ENCODE peak calls at places on chromosomes 2 and 18, in ten cellular contexts. One of them, this sample, is unnamed.

GRCh38 chr2:141791521-141791920 is 339.3 kb downstream of the LRP1B start:
- DNase-seq in activated T-cell treated with anti-CD3 and anti-CD28 coated beads for 24 hours: no peak
- DNase-seq in endothelial cell: no peak
- DNase-seq in pons: no peak
- DNase-seq in fibroblast of lung: no peak
- DNase-seq in HFFc6: no peak
- DNase-seq in cardiac fibroblast: no peak
- DNase-seq in neural progenitor cell: no peak
- DNase-seq in HEK293T: no peak
- DNase-seq in T-helper 2 cell: no peak
- DNase-seq in this sample: no peak

GRCh38 chr2:205763708-205764501 is 81.6 kb downstream of the NRP2 start:
- DNase-seq in cardiac fibroblast: peak
- DNase-seq in fibroblast of lung: peak
- DNase-seq in neural progenitor cell: peak
- DNase-seq in endothelial cell: peak
- DNase-seq in activated T-cell treated with anti-CD3 and anti-CD28 coated beads for 24 hours: no peak
- DNase-seq in HFFc6: peak
- DNase-seq in pons: no peak
- DNase-seq in HEK293T: no peak
- DNase-seq in T-helper 2 cell: no peak
- DNase-seq in this sample: peak

GRCh38 chr2:202032841-202033316 is 776 bp upstream of the FZD7 start:
- DNase-seq in endothelial cell: peak
- DNase-seq in pons: peak
- DNase-seq in fibroblast of lung: peak
- DNase-seq in HEK293T: peak
- DNase-seq in T-helper 2 cell: no peak
- DNase-seq in activated T-cell treated with anti-CD3 and anti-CD28 coated beads for 24 hours: no peak
- DNase-seq in neural progenitor cell: peak
- DNase-seq in HFFc6: peak
- DNase-seq in cardiac fibroblast: peak
- DNase-seq in this sample: peak

GRCh38 chr18:62341423-62341920 is 16.4 kb downstream of the TNFRSF11A start:
- DNase-seq in endothelial cell: no peak
- DNase-seq in HFFc6: no peak
- DNase-seq in pons: no peak
- DNase-seq in activated T-cell treated with anti-CD3 and anti-CD28 coated beads for 24 hours: no peak
- DNase-seq in cardiac fibroblast: no peak
- DNase-seq in neural progenitor cell: no peak
- DNase-seq in T-helper 2 cell: no peak
- DNase-seq in fibroblast of lung: no peak
- DNase-seq in HEK293T: no peak
- DNase-seq in this sample: no peak

GRCh38 chr2:168992591-168993349 is 38.4 kb downstream of the ABCB11 start:
- DNase-seq in endothelial cell: no peak
- DNase-seq in HEK293T: no peak
- DNase-seq in neural progenitor cell: no peak
- DNase-seq in HFFc6: no peak
- DNase-seq in activated T-cell treated with anti-CD3 and anti-CD28 coated beads for 24 hours: no peak
- DNase-seq in T-helper 2 cell: no peak
- DNase-seq in fibroblast of lung: peak
- DNase-seq in pons: no peak
- DNase-seq in cardiac fibroblast: peak
- DNase-seq in this sample: peak

GRCh38 chr2:240643093-240643810 is 18.0 kb downstream of the GPR35 start:
- DNase-seq in neural progenitor cell: no peak
- DNase-seq in cardiac fibroblast: no peak
- DNase-seq in activated T-cell treated with anti-CD3 and anti-CD28 coated beads for 24 hours: no peak
- DNase-seq in endothelial cell: no peak
- DNase-seq in HEK293T: no peak
- DNase-seq in T-helper 2 cell: no peak
- DNase-seq in HFFc6: no peak
- DNase-seq in pons: no peak
- DNase-seq in fibroblast of lung: no peak
- DNase-seq in this sample: no peak

GRCh38 chr2:10012963-10013461 is 30.3 kb upstream of the KLF11 start:
- DNase-seq in fibroblast of lung: no peak
- DNase-seq in cardiac fibroblast: no peak
- DNase-seq in endothelial cell: no peak
- DNase-seq in activated T-cell treated with anti-CD3 and anti-CD28 coated beads for 24 hours: no peak
- DNase-seq in HEK293T: no peak
- DNase-seq in HFFc6: no peak
- DNase-seq in neural progenitor cell: no peak
- DNase-seq in pons: no peak
- DNase-seq in T-helper 2 cell: no peak
- DNase-seq in this sample: no peak

GRCh38 chr2:162890690-162891311 is 52.2 kb upstream of the KCNH7 start:
- DNase-seq in activated T-cell treated with anti-CD3 and anti-CD28 coated beads for 24 hours: no peak
- DNase-seq in neural progenitor cell: peak
- DNase-seq in fibroblast of lung: peak
- DNase-seq in HFFc6: peak
- DNase-seq in HEK293T: peak
- DNase-seq in T-helper 2 cell: no peak
- DNase-seq in endothelial cell: peak
- DNase-seq in cardiac fibroblast: peak
- DNase-seq in pons: peak
- DNase-seq in this sample: peak

GRCh38 chr2:81084101-81084500 is 779.5 kb upstream of the LRRTM1 start:
- DNase-seq in activated T-cell treated with anti-CD3 and anti-CD28 coated beads for 24 hours: no peak
- DNase-seq in pons: no peak
- DNase-seq in T-helper 2 cell: no peak
- DNase-seq in cardiac fibroblast: no peak
- DNase-seq in neural progenitor cell: no peak
- DNase-seq in HEK293T: no peak
- DNase-seq in fibroblast of lung: no peak
- DNase-seq in HFFc6: no peak
- DNase-seq in endothelial cell: no peak
- DNase-seq in this sample: no peak

GRCh38 chr2:189444322-189444721 is 3.0 kb downstream of the WDR75 start:
- DNase-seq in HEK293T: no peak
- DNase-seq in T-helper 2 cell: no peak
- DNase-seq in activated T-cell treated with anti-CD3 and anti-CD28 coated beads for 24 hours: peak
- DNase-seq in neural progenitor cell: no peak
- DNase-seq in endothelial cell: no peak
- DNase-seq in cardiac fibroblast: peak
- DNase-seq in fibroblast of lung: peak
- DNase-seq in HFFc6: no peak
- DNase-seq in pons: no peak
- DNase-seq in this sample: no peak

GRCh38 chr2:240423788-240424191 is 11.7 kb upstream of the GPC1 start:
- DNase-seq in fibroblast of lung: no peak
- DNase-seq in endothelial cell: no peak
- DNase-seq in T-helper 2 cell: no peak
- DNase-seq in activated T-cell treated with anti-CD3 and anti-CD28 coated beads for 24 hours: no peak
- DNase-seq in neural progenitor cell: no peak
- DNase-seq in pons: no peak
- DNase-seq in HFFc6: no peak
- DNase-seq in HEK293T: no peak
- DNase-seq in cardiac fibroblast: no peak
- DNase-seq in this sample: no peak

GRCh38 chr2:157257312-157258252 is at the start of gene GALNT5:
- DNase-seq in fibroblast of lung: peak
- DNase-seq in pons: no peak
- DNase-seq in activated T-cell treated with anti-CD3 and anti-CD28 coated beads for 24 hours: no peak
- DNase-seq in HFFc6: peak
- DNase-seq in cardiac fibroblast: peak
- DNase-seq in HEK293T: peak
- DNase-seq in endothelial cell: peak
- DNase-seq in T-helper 2 cell: no peak
- DNase-seq in neural progenitor cell: peak
- DNase-seq in this sample: peak